ENCODE peak calls at places on chromosomes 13 and 19, in six cellular contexts. U is GM23338, Q is cardiac muscle cell, W is bronchial epithelial cell, T is left ventricle myocardium inferior, V is neural progenitor cell. N is an unnamed sample.

GRCh38 chr13:90008707-90009149 is 1338.8 kb upstream of the MIR17HG start:
- DNase-seq in U (peak), Q (no peak), W (no peak), T (no peak), V (peak), N (no peak)

GRCh38 chr19:6983448-6983847 is 37.8 kb downstream of the MBD3L2B start:
- DNase-seq in U (no peak), Q (no peak), W (peak), T (no peak), V (no peak), N (no peak)

GRCh38 chr13:21546372-21546771 is 57.6 kb downstream of the MICU2 start:
- DNase-seq in U (no peak), Q (no peak), W (no peak), T (no peak), V (no peak), N (no peak)

GRCh38 chr19:4967738-4968461 is 1.0 kb upstream of the KDM4B start:
- DNase-seq in U (no peak), Q (no peak), W (no peak), T (no peak), V (peak), N (no peak)

GRCh38 chr13:34435338-34435737 is 506.7 kb upstream of the NBEA start:
- DNase-seq in U (no peak), Q (no peak), W (peak), T (no peak), V (no peak), N (no peak)

GRCh38 chr19:54470991-54471782 is 1.9 kb downstream of the CDC42EP5 start:
- DNase-seq in U (peak), Q (no peak), W (no peak), T (peak), V (peak), N (no peak)

GRCh38 chr13:107211073-107211472 is 643.1 kb upstream of the ARGLU1 start:
- DNase-seq in U (peak), Q (peak), W (peak), T (peak), V (peak), N (peak)

GRCh38 chr19:45922281-45922680 is 7.7 kb upstream of the NANOS2 start:
- DNase-seq in U (peak), Q (no peak), W (no peak), T (no peak), V (peak), N (no peak)

GRCh38 chr19:39834287-39834841 is 402 bp upstream of the DYRK1B start:
- DNase-seq in U (no peak), Q (no peak), W (no peak), T (no peak), V (no peak), N (no peak)
- H3K4me3 ChIP-seq in U (no peak), Q (no peak), W (no peak), T (peak), V (peak), N (no peak)

DNA sequence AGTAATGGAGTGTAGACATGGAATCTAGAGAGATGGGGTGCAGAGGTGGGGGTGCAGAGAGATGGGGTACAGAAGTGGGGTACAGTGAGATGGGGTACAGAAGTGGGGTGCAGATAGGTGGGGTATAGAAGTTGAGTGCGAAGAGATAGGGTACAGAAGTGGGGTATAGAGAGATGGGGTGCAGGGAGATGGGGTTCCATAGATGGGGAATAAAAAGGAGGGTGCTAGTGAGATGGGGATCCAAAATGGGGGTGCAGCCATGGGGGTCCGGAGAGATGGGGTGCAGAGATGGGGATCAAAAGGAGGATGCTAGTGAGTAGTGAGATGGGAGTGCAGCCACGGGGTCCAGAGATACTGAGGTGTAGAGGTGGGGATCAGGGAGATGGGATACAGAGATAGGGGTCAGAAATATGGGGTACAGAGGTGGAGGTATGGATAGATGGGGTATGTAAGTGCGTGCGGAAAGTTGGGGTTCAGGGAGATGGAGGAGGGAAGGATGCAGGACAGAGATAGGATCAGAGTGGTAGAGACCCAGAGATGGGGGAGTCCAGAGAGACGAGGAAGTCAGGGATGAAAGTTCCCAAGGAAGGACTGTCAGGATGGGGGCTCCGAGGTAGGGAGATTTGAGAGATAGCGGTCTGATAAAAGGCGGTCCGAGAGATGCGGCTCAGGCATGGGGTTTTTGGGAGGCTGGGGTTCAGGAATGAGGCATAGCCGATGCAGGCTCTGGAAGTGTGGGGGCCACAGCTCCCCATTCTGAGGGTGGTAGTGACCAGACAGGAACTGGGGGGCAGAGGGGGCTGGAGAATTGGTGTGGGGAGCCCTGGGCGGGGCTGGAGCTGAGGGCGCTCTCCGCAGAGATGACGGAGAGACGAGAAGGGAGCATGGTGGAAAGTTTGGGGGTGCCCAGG is 3.4 kb downstream of the PALM3 start:
- DNase-seq in U (no peak), Q (no peak), W (no peak), T (no peak), V (no peak), N (no peak)
- H3K4me3 ChIP-seq in U (peak), Q (peak), W (no peak), T (no peak), V (peak), N (no peak)

DNA sequence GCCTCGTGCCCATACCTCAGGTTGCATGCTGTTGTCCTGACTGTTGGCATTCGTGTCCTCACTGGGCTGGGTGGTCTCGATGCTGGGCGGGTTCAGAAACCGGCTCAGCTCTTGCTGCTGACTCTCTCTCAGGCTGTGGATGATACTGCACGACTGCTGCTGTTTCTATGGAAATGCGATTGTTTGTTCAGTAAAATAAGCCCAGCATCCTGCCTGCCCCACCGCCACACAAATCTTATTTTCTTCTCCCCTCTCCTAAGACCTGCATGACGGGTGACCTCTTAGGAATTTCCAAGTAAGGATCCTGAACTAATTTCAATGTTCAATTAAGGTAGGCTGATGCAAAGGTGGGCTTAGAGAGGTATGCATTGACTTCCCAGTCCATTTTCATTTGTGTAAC is 356.5 kb downstream of the NALCN start:
- DNase-seq in U (no peak), Q (no peak), W (no peak), T (no peak), V (no peak), N (no peak)
- H3K4me3 ChIP-seq in U (no peak), Q (no peak), W (no peak), T (no peak), V (no peak), N (no peak)

GRCh38 chr19:17873661-17874422 is 2.1 kb downstream of the SLC5A5 start:
- DNase-seq in U (peak), Q (peak), W (peak), T (no peak), V (peak), N (no peak)
- H3K4me3 ChIP-seq in U (peak), Q (peak), W (no peak), T (no peak), V (peak), N (peak)

DNA sequence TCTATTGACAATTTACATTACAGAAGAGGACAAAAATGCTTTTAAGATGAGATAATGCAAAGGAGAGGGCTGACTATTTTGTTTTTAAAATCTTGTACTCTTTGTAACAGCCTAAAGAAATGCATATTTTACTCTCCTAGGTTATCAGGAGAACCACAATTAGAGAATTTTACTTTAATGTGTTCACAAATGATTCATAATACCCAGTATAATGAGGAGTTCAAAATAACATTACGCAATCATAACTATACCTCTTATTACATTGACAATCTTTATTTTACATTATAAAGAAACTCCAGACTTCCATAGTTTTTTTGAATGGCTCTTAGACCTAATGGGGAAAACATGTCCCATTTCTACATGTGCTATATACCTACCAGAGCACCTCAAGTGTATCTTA is 1089.7 kb downstream of the PCDH17 start:
- DNase-seq in U (no peak), Q (no peak), W (peak), T (no peak), V (no peak), N (no peak)
- H3K4me3 ChIP-seq in U (no peak), Q (no peak), W (no peak), T (no peak), V (no peak), N (no peak)

GRCh38 chr13:112055417-112056206 is 11.3 kb upstream of the SOX1 start:
- DNase-seq in U (peak), Q (no peak), W (no peak), T (no peak), V (peak), N (no peak)

GRCh38 chr13:112056284-112056727 is 10.6 kb upstream of the SOX1 start:
- DNase-seq in U (peak), Q (no peak), W (no peak), T (no peak), V (peak), N (no peak)

GRCh38 chr13:112057736-112058518 is 9.0 kb upstream of the SOX1 start:
- DNase-seq in U (peak), Q (no peak), W (no peak), T (no peak), V (peak), N (no peak)

GRCh38 chr13:112057434-112057735 is 9.6 kb upstream of the SOX1 start:
- DNase-seq in U (no peak), Q (no peak), W (no peak), T (no peak), V (peak), N (no peak)

DNA sequence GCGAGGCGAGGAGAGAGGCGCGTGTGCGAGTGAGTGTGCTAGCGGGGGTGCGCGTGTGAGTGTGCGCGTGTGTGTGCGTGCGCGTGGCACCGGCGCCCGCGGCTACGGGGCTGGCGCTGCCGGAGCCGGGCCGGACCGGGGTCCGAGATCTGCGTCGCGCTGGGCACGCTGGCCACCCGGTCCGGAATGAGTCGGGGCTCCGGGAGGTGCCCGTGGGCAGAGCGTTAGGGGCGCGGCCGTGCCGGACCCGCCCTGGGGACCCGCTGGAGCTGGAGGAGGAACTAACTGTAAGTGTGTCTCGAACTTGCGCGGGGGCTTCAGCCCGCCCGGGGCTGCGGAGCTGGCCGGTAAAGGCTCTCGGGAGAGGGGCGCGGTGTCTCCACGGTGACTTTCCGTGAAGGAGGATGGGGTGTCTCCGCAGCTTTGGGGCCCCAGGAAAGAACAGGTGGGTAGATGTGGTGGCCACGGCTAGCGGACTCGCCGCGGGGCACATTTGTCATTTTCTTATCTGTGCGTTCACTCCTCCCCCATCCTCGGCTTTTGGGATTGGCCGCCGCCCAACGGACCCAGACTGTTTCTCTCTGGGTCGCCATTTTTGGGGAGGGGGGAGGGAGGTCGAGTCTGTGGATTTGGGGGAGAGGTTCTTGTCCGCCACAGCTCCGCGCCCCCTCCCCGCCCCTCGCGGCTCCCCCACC is 10.1 kb upstream of the SOX1 start:
- DNase-seq in U (peak), Q (no peak), W (no peak), T (no peak), V (peak), N (no peak)
- H3K4me3 ChIP-seq in U (peak), Q (no peak), W (no peak), T (no peak), V (peak), N (no peak)